ENCODE peak calls at places on chromosomes 2 and 18, in seven cellular contexts. One of them, this sample, is unnamed.

GRCh38 chr2:226767056-226767813 is 32.4 kb downstream of the IRS1 start:
- DNase-seq in HCT116: no peak
- DNase-seq in IMR-90: no peak
- DNase-seq in stomach: peak; percentile 43
- DNase-seq in transverse colon: no peak
- DNase-seq in endothelial cell of umbilical vein: no peak
- DNase-seq in body of pancreas: no peak
- DNase-seq in this sample: no peak

GRCh38 chr18:10320848-10321247 is 133.6 kb upstream of the APCDD1 start:
- DNase-seq in IMR-90: peak; percentile 57
- DNase-seq in transverse colon: no peak
- DNase-seq in endothelial cell of umbilical vein: no peak
- DNase-seq in stomach: no peak
- DNase-seq in HCT116: no peak
- DNase-seq in body of pancreas: no peak
- DNase-seq in this sample: no peak

GRCh38 chr2:101900375-101900774 is 91.4 kb upstream of the IL1R2 start:
- DNase-seq in body of pancreas: no peak
- DNase-seq in HCT116: no peak
- DNase-seq in transverse colon: no peak
- DNase-seq in stomach: no peak
- DNase-seq in endothelial cell of umbilical vein: peak; percentile 29
- DNase-seq in IMR-90: no peak
- DNase-seq in this sample: no peak

GRCh38 chr18:6111726-6112125 is 216.4 kb upstream of the TMEM200C start:
- DNase-seq in HCT116: no peak
- DNase-seq in endothelial cell of umbilical vein: no peak
- DNase-seq in stomach: no peak
- DNase-seq in IMR-90: no peak
- DNase-seq in body of pancreas: no peak
- DNase-seq in transverse colon: no peak
- DNase-seq in this sample: no peak

GRCh38 chr18:9570255-9570654 is 44.1 kb downstream of the PPP4R1 start:
- DNase-seq in body of pancreas: no peak
- DNase-seq in HCT116: no peak
- DNase-seq in transverse colon: no peak
- DNase-seq in endothelial cell of umbilical vein: no peak
- DNase-seq in stomach: no peak
- DNase-seq in IMR-90: no peak
- DNase-seq in this sample: no peak

GRCh38 chr2:26170795-26171194 is 2.1 kb upstream of the GAREM2 start:
- DNase-seq in endothelial cell of umbilical vein: no peak
- DNase-seq in stomach: no peak
- DNase-seq in body of pancreas: no peak
- DNase-seq in HCT116: no peak
- DNase-seq in transverse colon: no peak
- DNase-seq in IMR-90: no peak
- DNase-seq in this sample: no peak

GRCh38 chr18:53375641-53376040 is 848.8 kb downstream of the MBD2 start:
- DNase-seq in HCT116: no peak
- DNase-seq in IMR-90: no peak
- DNase-seq in transverse colon: peak; percentile 7
- DNase-seq in body of pancreas: peak; percentile 15
- DNase-seq in endothelial cell of umbilical vein: no peak
- DNase-seq in stomach: peak; percentile 55
- DNase-seq in this sample: no peak

GRCh38 chr2:177600917-177601316 is 208.3 kb downstream of the AGPS start:
- DNase-seq in transverse colon: no peak
- DNase-seq in HCT116: no peak
- DNase-seq in stomach: no peak
- DNase-seq in body of pancreas: no peak
- DNase-seq in endothelial cell of umbilical vein: no peak
- DNase-seq in IMR-90: no peak
- DNase-seq in this sample: no peak

GRCh38 chr2:231642631-231643493 is 50.2 kb downstream of the TEX44 start:
- DNase-seq in endothelial cell of umbilical vein: peak; percentile 94
- DNase-seq in IMR-90: peak; percentile 94
- DNase-seq in HCT116: peak; percentile 99
- DNase-seq in transverse colon: peak; percentile 91
- DNase-seq in body of pancreas: peak; percentile 50
- DNase-seq in stomach: peak; percentile 82
- DNase-seq in this sample: peak; percentile 94

GRCh38 chr18:48059363-48060109 is 129.1 kb upstream of the SMAD2 start:
- DNase-seq in IMR-90: no peak
- DNase-seq in HCT116: no peak
- DNase-seq in stomach: no peak
- DNase-seq in transverse colon: no peak
- DNase-seq in body of pancreas: no peak
- DNase-seq in endothelial cell of umbilical vein: no peak
- DNase-seq in this sample: no peak

GRCh38 chr18:62486290-62486964 is 36.4 kb upstream of the ZCCHC2 start:
- DNase-seq in IMR-90: peak; percentile 16
- DNase-seq in HCT116: peak; percentile 94
- DNase-seq in body of pancreas: peak; percentile 39
- DNase-seq in endothelial cell of umbilical vein: peak; percentile 60
- DNase-seq in stomach: peak; percentile 44
- DNase-seq in transverse colon: peak; percentile 41
- DNase-seq in this sample: no peak

GRCh38 chr2:23566236-23567142 is 181.5 kb downstream of the KLHL29 start:
- DNase-seq in stomach: no peak
- DNase-seq in IMR-90: peak; percentile 32
- DNase-seq in HCT116: no peak
- DNase-seq in endothelial cell of umbilical vein: peak; percentile 30
- DNase-seq in body of pancreas: no peak
- DNase-seq in transverse colon: no peak
- DNase-seq in this sample: no peak

GRCh38 chr18:63588869-63589268 is 1.7 kb downstream of the SERPINB13 start:
- DNase-seq in HCT116: no peak
- DNase-seq in body of pancreas: no peak
- DNase-seq in IMR-90: no peak
- DNase-seq in transverse colon: no peak
- DNase-seq in stomach: no peak
- DNase-seq in endothelial cell of umbilical vein: no peak
- DNase-seq in this sample: no peak

GRCh38 chr2:12400543-12400942 is 316.2 kb upstream of the TRIB2 start:
- DNase-seq in endothelial cell of umbilical vein: no peak
- DNase-seq in HCT116: no peak
- DNase-seq in IMR-90: no peak
- DNase-seq in stomach: no peak
- DNase-seq in body of pancreas: no peak
- DNase-seq in transverse colon: no peak
- DNase-seq in this sample: no peak

GRCh38 chr2:230589497-230590015 is 123.1 kb upstream of the CAB39 start:
- DNase-seq in stomach: no peak
- DNase-seq in HCT116: no peak
- DNase-seq in endothelial cell of umbilical vein: no peak
- DNase-seq in IMR-90: no peak
- DNase-seq in transverse colon: peak; percentile 27
- DNase-seq in body of pancreas: no peak
- DNase-seq in this sample: no peak

GRCh38 chr18:3305354-3305762 is 43.4 kb downstream of the MYL12B start:
- DNase-seq in HCT116: no peak
- DNase-seq in endothelial cell of umbilical vein: peak; percentile 21
- DNase-seq in body of pancreas: no peak
- DNase-seq in stomach: no peak
- DNase-seq in IMR-90: peak; percentile 100
- DNase-seq in transverse colon: no peak
- DNase-seq in this sample: no peak

GRCh38 chr2:119638891-119639539 is 40.0 kb upstream of the TMEM177 start:
- DNase-seq in endothelial cell of umbilical vein: no peak
- DNase-seq in stomach: no peak
- DNase-seq in HCT116: no peak
- DNase-seq in IMR-90: no peak
- DNase-seq in transverse colon: no peak
- DNase-seq in body of pancreas: no peak
- DNase-seq in this sample: no peak

GRCh38 chr18:13392899-13393298 is 174.3 kb downstream of the LDLRAD4 start:
- DNase-seq in HCT116: no peak
- DNase-seq in stomach: no peak
- DNase-seq in IMR-90: no peak
- DNase-seq in endothelial cell of umbilical vein: no peak
- DNase-seq in body of pancreas: no peak
- DNase-seq in transverse colon: no peak
- DNase-seq in this sample: no peak

GRCh38 chr2:176093145-176093888 is 796 bp downstream of the HOXD13 start:
- DNase-seq in endothelial cell of umbilical vein: no peak
- DNase-seq in transverse colon: no peak
- DNase-seq in stomach: peak; percentile 22
- DNase-seq in IMR-90: no peak
- DNase-seq in HCT116: no peak
- DNase-seq in body of pancreas: no peak
- DNase-seq in this sample: no peak

GRCh38 chr2:190838492-190838910 is 42.1 kb upstream of the GLS start:
- DNase-seq in transverse colon: no peak
- DNase-seq in IMR-90: peak; percentile 89
- DNase-seq in stomach: no peak
- DNase-seq in body of pancreas: no peak
- DNase-seq in endothelial cell of umbilical vein: no peak
- DNase-seq in HCT116: no peak
- DNase-seq in this sample: no peak

GRCh38 chr2:83273322-83273721 is 1185.8 kb downstream of the SUCLG1 start:
- DNase-seq in endothelial cell of umbilical vein: no peak
- DNase-seq in body of pancreas: no peak
- DNase-seq in stomach: no peak
- DNase-seq in transverse colon: no peak
- DNase-seq in HCT116: no peak
- DNase-seq in IMR-90: no peak
- DNase-seq in this sample: no peak

DNA sequence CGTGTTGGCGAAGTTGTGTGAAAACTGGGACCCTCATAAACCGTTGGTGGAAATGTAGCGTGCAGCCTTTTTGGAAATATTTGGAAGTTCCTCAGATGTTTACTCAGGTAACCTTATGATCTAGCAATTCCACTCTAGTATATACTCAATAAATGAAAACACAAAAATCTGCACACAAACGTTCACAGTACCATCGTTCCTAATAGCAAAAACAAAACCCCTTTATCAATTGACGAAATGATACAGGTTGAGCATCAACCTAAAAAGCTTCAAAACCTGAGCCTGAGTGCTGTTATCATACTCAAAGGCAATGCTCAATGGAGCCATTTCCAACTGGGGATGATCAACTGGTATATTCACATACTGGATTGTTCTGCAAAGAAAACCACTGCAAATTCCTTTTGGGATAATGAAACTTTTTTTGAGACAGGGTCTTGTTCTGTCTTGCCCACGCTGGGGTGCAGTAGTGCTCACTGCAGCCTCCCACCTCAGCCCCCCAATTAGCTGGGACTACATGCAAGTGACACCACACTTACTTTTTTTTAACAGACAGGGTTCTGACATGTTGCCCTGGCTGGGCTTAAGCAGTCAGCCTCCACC is 777 bp upstream of the C18orf32 start:
- DNase-seq in IMR-90: no peak
- DNase-seq in HCT116: no peak
- DNase-seq in body of pancreas: no peak
- DNase-seq in endothelial cell of umbilical vein: no peak
- DNase-seq in transverse colon: no peak
- DNase-seq in stomach: no peak
- DNase-seq in this sample: no peak
- TF ChIP-seq POLR2A in IMR-90: peak; percentile 3
- TF ChIP-seq POLR2A in HCT116: no peak
- TF ChIP-seq POLR2A in body of pancreas: no peak
- TF ChIP-seq POLR2A in endothelial cell of umbilical vein: no peak
- TF ChIP-seq POLR2A in transverse colon: no peak
- TF ChIP-seq POLR2A in stomach: no peak
- TF ChIP-seq POLR2A in this sample: no peak

GRCh38 chr18:43277164-43277600 is at the start of gene SYT4:
- DNase-seq in body of pancreas: peak; percentile 43
- DNase-seq in HCT116: no peak
- DNase-seq in transverse colon: no peak
- DNase-seq in stomach: peak; percentile 47
- DNase-seq in IMR-90: peak; percentile 7
- DNase-seq in endothelial cell of umbilical vein: peak; percentile 19
- DNase-seq in this sample: no peak
- TF ChIP-seq POLR2A in body of pancreas: no peak
- TF ChIP-seq POLR2A in HCT116: no peak
- TF ChIP-seq POLR2A in transverse colon: no peak
- TF ChIP-seq POLR2A in stomach: no peak
- TF ChIP-seq POLR2A in IMR-90: no peak
- TF ChIP-seq POLR2A in endothelial cell of umbilical vein: no peak
- TF ChIP-seq POLR2A in this sample: no peak

DNA sequence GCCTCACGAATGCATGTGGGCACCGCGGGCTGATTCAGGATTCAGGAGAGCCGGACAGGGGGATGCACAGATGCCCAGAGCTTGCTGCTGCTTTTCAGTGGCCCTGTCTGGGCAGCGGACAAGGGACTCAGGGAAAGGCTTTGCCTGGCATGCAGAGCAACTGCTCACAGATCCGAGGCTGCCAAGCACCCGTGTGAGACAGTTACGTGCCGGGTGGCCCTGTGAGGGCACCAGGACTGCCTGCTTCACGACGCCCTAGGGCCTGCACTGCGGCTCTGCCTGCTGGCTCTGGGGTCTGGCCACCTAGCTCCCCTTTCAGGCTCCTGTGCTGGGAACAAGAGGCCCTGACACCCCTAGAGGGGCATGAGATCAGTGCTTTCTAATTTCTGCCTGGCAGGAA is 221.4 kb upstream of the PXDN start:
- DNase-seq in IMR-90: no peak
- DNase-seq in HCT116: no peak
- DNase-seq in transverse colon: no peak
- DNase-seq in endothelial cell of umbilical vein: no peak
- DNase-seq in stomach: no peak
- DNase-seq in body of pancreas: no peak
- DNase-seq in this sample: no peak
- TF ChIP-seq POLR2A in IMR-90: no peak
- TF ChIP-seq POLR2A in HCT116: no peak
- TF ChIP-seq POLR2A in transverse colon: no peak
- TF ChIP-seq POLR2A in endothelial cell of umbilical vein: no peak
- TF ChIP-seq POLR2A in stomach: no peak
- TF ChIP-seq POLR2A in body of pancreas: no peak
- TF ChIP-seq POLR2A in this sample: no peak

GRCh38 chr2:135531231-135532197 is at the start of gene R3HDM1:
- DNase-seq in endothelial cell of umbilical vein: peak; percentile 100
- DNase-seq in body of pancreas: peak; percentile 99
- DNase-seq in IMR-90: peak; percentile 100
- DNase-seq in stomach: peak; percentile 98
- DNase-seq in HCT116: peak; percentile 100
- DNase-seq in transverse colon: peak; percentile 98
- DNase-seq in this sample: peak; percentile 100
- TF ChIP-seq POLR2A in endothelial cell of umbilical vein: peak; percentile 75
- TF ChIP-seq POLR2A in body of pancreas: peak; percentile 23
- TF ChIP-seq POLR2A in IMR-90: no peak
- TF ChIP-seq POLR2A in stomach: no peak
- TF ChIP-seq POLR2A in HCT116: peak; percentile 48
- TF ChIP-seq POLR2A in transverse colon: peak; percentile 26
- TF ChIP-seq POLR2A in this sample: peak; percentile 48

GRCh38 chr2:154015233-154015632 is 143.5 kb downstream of the GALNT13 start:
- DNase-seq in stomach: no peak
- DNase-seq in HCT116: no peak
- DNase-seq in transverse colon: no peak
- DNase-seq in IMR-90: no peak
- DNase-seq in endothelial cell of umbilical vein: no peak
- DNase-seq in body of pancreas: no peak
- DNase-seq in this sample: no peak
- TF ChIP-seq POLR2A in stomach: no peak
- TF ChIP-seq POLR2A in HCT116: no peak
- TF ChIP-seq POLR2A in transverse colon: no peak
- TF ChIP-seq POLR2A in IMR-90: no peak
- TF ChIP-seq POLR2A in endothelial cell of umbilical vein: no peak
- TF ChIP-seq POLR2A in body of pancreas: no peak
- TF ChIP-seq POLR2A in this sample: no peak

This sample was measured in gastrocnemius medialis.